ENCODE peak calls at places on chromosomes 7 and 10, in seven cellular contexts. W, Y, U, H, I, D and Q are unnamed samples.
A peak's percentile ranks its signal among the peaks of the same experiment; 100 is the strongest.

GRCh38 chr7:99619571-99620130 is 2.9 kb downstream of the ZSCAN25 start:
- DNase-seq in W (no peak), I (no peak), Y (no peak), H (no peak), U (no peak), D (no peak), Q (no peak)

GRCh38 chr7:127794551-127794950 is 142.6 kb downstream of the SND1 start:
- DNase-seq in Y (no peak), D (no peak), I (no peak), W (no peak), U (no peak), H (no peak), Q (no peak)

GRCh38 chr7:127158659-127159058 is 94.1 kb downstream of the GRM8 start:
- DNase-seq in U (no peak), W (peak; percentile 52), H (no peak), Y (no peak), I (no peak), D (no peak), Q (peak; percentile 68)

GRCh38 chr7:138584696-138585095 is 116.5 kb downstream of the SVOPL start:
- DNase-seq in Y (no peak), I (no peak), D (no peak), H (no peak), U (no peak), W (no peak), Q (no peak)

GRCh38 chr10:118904284-118904683 is 125.2 kb upstream of the NANOS1 start:
- DNase-seq in I (no peak), D (no peak), Y (no peak), H (no peak), W (no peak), U (no peak), Q (no peak)

GRCh38 chr7:141071260-141071854 is 2.5 kb upstream of the TMEM178B start:
- DNase-seq in Y (peak; percentile 35), U (no peak), I (peak; percentile 38), H (no peak), D (peak; percentile 32), W (peak; percentile 91), Q (peak; percentile 42)

GRCh38 chr7:106126170-106126938 is 14.2 kb upstream of the SYPL1 start:
- DNase-seq in H (peak; percentile 82), D (no peak), Y (no peak), I (no peak), U (no peak), W (no peak), Q (peak; percentile 52)

GRCh38 chr7:64997927-64998391 is 7.1 kb upstream of the ZNF117 start:
- DNase-seq in I (no peak), W (no peak), D (no peak), Y (peak; percentile 16), U (no peak), H (peak; percentile 63), Q (peak; percentile 40)

GRCh38 chr7:12647364-12648219 is 39.8 kb upstream of the ARL4A start:
- DNase-seq in I (no peak), D (peak; percentile 24), H (peak; percentile 68), W (no peak), U (no peak), Y (no peak), Q (no peak)

GRCh38 chr7:12839508-12840153 is 152.2 kb downstream of the ARL4A start:
- DNase-seq in I (no peak), W (peak; percentile 76), H (no peak), U (no peak), D (peak; percentile 16), Y (no peak), Q (no peak)

GRCh38 chr7:148735967-148736366 is 37.3 kb downstream of the CUL1 start:
- DNase-seq in H (no peak), U (no peak), W (no peak), I (no peak), Y (no peak), D (no peak), Q (no peak)

GRCh38 chr7:70704921-70705346 is 427.0 kb upstream of the GALNT17 start:
- DNase-seq in Y (no peak), W (no peak), D (no peak), I (no peak), H (no peak), U (no peak), Q (no peak)

GRCh38 chr7:74479066-74479781 is 25.5 kb downstream of the GTF2IRD1 start:
- DNase-seq in U (no peak), D (no peak), W (no peak), H (peak; percentile 27), Y (peak; percentile 71), I (peak; percentile 32), Q (no peak)

GRCh38 chr7:76272872-76273271 is 29.6 kb upstream of the HSPB1 start:
- DNase-seq in Y (no peak), W (no peak), U (no peak), I (no peak), D (no peak), H (no peak), Q (no peak)

GRCh38 chr7:149415391-149416068 is 45.3 kb downstream of the ZNF777 start:
- DNase-seq in I (no peak), U (no peak), W (peak; percentile 18), D (no peak), H (peak; percentile 37), Y (no peak), Q (no peak)

GRCh38 chr7:132249591-132249971 is 326.7 kb downstream of the PLXNA4 start:
- DNase-seq in H (no peak), D (peak; percentile 54), I (no peak), W (peak; percentile 69), Y (no peak), U (no peak), Q (peak; percentile 67)

GRCh38 chr7:76057103-76057812 is 9.4 kb downstream of the MDH2 start:
- DNase-seq in H (no peak), Y (no peak), U (no peak), W (no peak), I (no peak), D (no peak), Q (no peak)

GRCh38 chr7:4648111-4648510 is 34.0 kb upstream of the FOXK1 start:
- DNase-seq in D (no peak), Y (no peak), I (no peak), W (no peak), H (no peak), U (no peak), Q (no peak)

GRCh38 chr7:128352636-128353035 is 8.9 kb downstream of the PRRT4 start:
- DNase-seq in H (no peak), D (no peak), I (no peak), W (no peak), U (no peak), Y (no peak), Q (no peak)

GRCh38 chr7:47034180-47034579 is 547.7 kb downstream of the TNS3 start:
- DNase-seq in W (no peak), Y (no peak), H (no peak), D (no peak), U (no peak), I (no peak), Q (no peak)

GRCh38 chr7:29327455-29327854 is 132.9 kb downstream of the CHN2 start:
- DNase-seq in W (no peak), H (no peak), I (no peak), Y (no peak), U (no peak), D (no peak), Q (no peak)

GRCh38 chr7:111741811-111742240 is 179.5 kb upstream of the IMMP2L start:
- DNase-seq in Y (no peak), D (peak; percentile 82), U (no peak), W (peak; percentile 81), I (no peak), H (peak; percentile 76), Q (peak; percentile 86)

GRCh38 chr10:132517951-132518521 is 19.6 kb upstream of the INPP5A start:
- DNase-seq in W (peak; percentile 47), H (no peak), I (no peak), U (no peak), D (no peak), Y (no peak), Q (no peak)
- H3K4me1 ChIP-seq in W (peaks cover 28% of the 10 kb centered on the region), H (peaks cover 27% of the 10 kb centered on the region), I (peaks cover 68% of the 10 kb centered on the region), U (peaks cover 24% of the 10 kb centered on the region), D (peaks cover 59% of the 10 kb centered on the region), Y (peaks cover 47% of the 10 kb centered on the region), Q (peaks cover 37% of the 10 kb centered on the region)

GRCh38 chr7:56537952-56538351 is 421.7 kb upstream of the NUPR2 start:
- DNase-seq in H (no peak), Y (no peak), I (peak; percentile 40), U (no peak), D (no peak), W (no peak), Q (no peak)
- H3K9me3 ChIP-seq in H (peaks cover 49% of the 10 kb centered on the region), Y (no peaks in the 10 kb centered on the region), I (peaks cover 79% of the 10 kb centered on the region), U (no peaks in the 10 kb centered on the region), D (peaks cover 3% of the 10 kb centered on the region), W (peaks cover 10% of the 10 kb centered on the region), Q (peaks cover 29% of the 10 kb centered on the region)

DNA sequence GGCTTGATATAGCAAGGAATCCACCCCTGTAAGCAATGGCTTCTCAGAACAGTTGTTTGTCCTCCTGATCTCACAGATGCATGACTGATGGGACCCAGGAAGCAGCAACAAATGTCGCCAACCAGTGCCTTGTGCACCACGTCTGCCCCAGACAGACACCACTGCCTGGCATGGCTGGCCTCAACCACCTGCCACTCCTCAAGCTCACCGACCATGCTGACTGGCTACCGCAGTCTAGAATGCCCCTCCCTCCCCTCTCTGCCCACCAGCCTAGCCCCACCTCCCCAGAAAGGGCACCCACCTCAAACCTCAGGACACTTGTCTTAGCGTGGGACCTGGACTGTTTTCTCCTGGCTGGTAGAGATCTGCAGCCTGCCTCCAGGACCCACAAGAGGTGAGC is 24.0 kb downstream of the LRRC20 start:
- DNase-seq in Y (no peak), I (no peak), U (no peak), D (no peak), W (no peak), H (no peak), Q (no peak)
- H3K4me3 ChIP-seq in Y (no peak overlapping the region), I (no peak overlapping the region), U (no peak overlapping the region), D (no peak overlapping the region), W (no peak overlapping the region), H (no peak overlapping the region), Q (no peak overlapping the region)

GRCh38 chr7:151244156-151244870 is 4.2 kb downstream of the SMARCD3 start:
- DNase-seq in Y (no peak), I (no peak), U (no peak), H (peak; percentile 44), W (peak; percentile 76), D (peak; percentile 77), Q (peak; percentile 88)
- H3K4me1 ChIP-seq in Y (peaks cover 40% of the 10 kb centered on the region), I (peaks cover 80% of the 10 kb centered on the region), U (peaks cover 28% of the 10 kb centered on the region), H (peaks cover 30% of the 10 kb centered on the region), W (peaks cover 47% of the 10 kb centered on the region), D (peaks cover 32% of the 10 kb centered on the region), Q (peaks cover 30% of the 10 kb centered on the region)

GRCh38 chr10:18557960-18558359 is 93.4 kb downstream of the NSUN6 start:
- DNase-seq in I (no peak), Y (no peak), H (no peak), U (no peak), D (no peak), W (no peak), Q (no peak)
- H3K9me3 ChIP-seq in I (peaks cover 45% of the 10 kb centered on the region), Y (peaks cover 5% of the 10 kb centered on the region), H (no peaks in the 10 kb centered on the region), U (no peaks in the 10 kb centered on the region), D (no peaks in the 10 kb centered on the region), W (no peaks in the 10 kb centered on the region), Q (peaks cover 53% of the 10 kb centered on the region)

GRCh38 chr7:45026013-45026412 is 26.0 kb downstream of the CCM2 start:
- DNase-seq in Y (no peak), U (no peak), W (no peak), D (no peak), I (no peak), H (no peak), Q (no peak)
- H3K4me3 ChIP-seq in Y (no peak overlapping the region), U (no peak overlapping the region), W (no peak overlapping the region), D (no peak overlapping the region), I (no peak overlapping the region), H (no peak overlapping the region), Q (peak overlapping the region; percentile 1)